ENCODE peak calls at places on chromosome 1, in six cellular contexts. E is AG08395; I is brain microvascular endothelial cell; G is Ammon's horn; N is activated CD4-positive, alpha-beta T cell treated with anti-CD3 and anti-CD28 coated beads, Interleukin-2, amount 50 U/mL, for 48 hours; T is KBM-7. V is an unnamed sample.

GRCh38 chr1:230114245-230114651 is 47.2 kb downstream of the GALNT2 start:
- DNase-seq in T (no peak), N (no peak), E (no peak), I (peak), G (no peak), V (no peak)

GRCh38 chr1:79760521-79760920 is 754.0 kb upstream of the ADGRL4 start:
- DNase-seq in I (no peak), N (no peak), G (no peak), T (no peak), E (no peak), V (no peak)

GRCh38 chr1:43983253-43983904 is 4.4 kb downstream of the B4GALT2 start:
- DNase-seq in E (no peak), T (no peak), N (no peak), I (no peak), G (no peak), V (no peak)

GRCh38 chr1:145983959-145984830 is 12.2 kb downstream of the TXNIP start:
- DNase-seq in G (no peak), N (no peak), I (no peak), T (no peak), E (no peak), V (no peak)

GRCh38 chr1:81760487-81761097 is 40.1 kb upstream of the ADGRL2 start:
- DNase-seq in G (no peak), T (no peak), I (peak), E (peak), N (no peak), V (no peak)

GRCh38 chr1:15882665-15883064 is 35.2 kb downstream of the SPEN start:
- DNase-seq in E (no peak), N (no peak), G (no peak), I (no peak), T (no peak), V (no peak)

GRCh38 chr1:59695301-59695700 is 119.4 kb upstream of the HOOK1 start:
- DNase-seq in N (no peak), T (no peak), E (no peak), G (no peak), I (no peak), V (no peak)

GRCh38 chr1:22745675-22746585 is 35.3 kb downstream of the EPHB2 start:
- DNase-seq in T (no peak), N (no peak), E (peak), G (no peak), I (peak), V (no peak)

GRCh38 chr1:225813250-225813964 is 3.5 kb downstream of the EPHX1 start:
- DNase-seq in E (peak), G (peak), N (no peak), I (peak), T (peak), V (peak)

GRCh38 chr1:229190057-229190590 is 80.8 kb upstream of the RAB4A start:
- DNase-seq in T (no peak), N (no peak), E (no peak), G (no peak), I (no peak), V (no peak)

GRCh38 chr1:11151854-11152612 is 37.1 kb upstream of the ANGPTL7 start:
- DNase-seq in G (no peak), I (no peak), E (no peak), N (no peak), T (no peak), V (no peak)

GRCh38 chr1:13756557-13757315 is 56.7 kb downstream of the PRDM2 start:
- DNase-seq in G (no peak), T (no peak), E (no peak), N (no peak), I (no peak), V (no peak)

GRCh38 chr1:237201155-237201554 is 159.2 kb downstream of the RYR2 start:
- DNase-seq in N (no peak), G (no peak), T (no peak), E (no peak), I (no peak), V (no peak)

GRCh38 chr1:1752671-1753606 is 25.3 kb downstream of the NADK start:
- DNase-seq in T (no peak), I (no peak), E (no peak), G (no peak), N (no peak), V (no peak)

GRCh38 chr1:62286778-62287224 is 32.4 kb downstream of the KANK4 start:
- DNase-seq in I (no peak), T (no peak), G (no peak), E (peak), N (no peak), V (no peak)

GRCh38 chr1:153922838-153923652 is at the start of gene GATAD2B:
- DNase-seq in G (peak), N (peak), E (peak), I (peak), T (peak), V (peak)

GRCh38 chr1:47351305-47351704 is 17.7 kb downstream of the CMPK1 start:
- DNase-seq in N (peak), T (no peak), G (no peak), E (no peak), I (no peak), V (no peak)

GRCh38 chr1:244159646-244160045 is 108.6 kb downstream of the ZBTB18 start:
- DNase-seq in G (no peak), T (no peak), I (no peak), N (no peak), E (no peak), V (no peak)

GRCh38 chr1:44924835-44925464 is 61.4 kb downstream of the EIF2B3 start:
- DNase-seq in E (peak), N (no peak), G (no peak), I (peak), T (peak), V (peak)

GRCh38 chr1:17276568-17276967 is 27.7 kb downstream of the PADI3 start:
- DNase-seq in N (no peak), T (peak), G (peak), E (peak), I (no peak), V (no peak)

GRCh38 chr1:156860639-156861423 is at the start of gene NTRK1:
- DNase-seq in G (peak), T (peak), E (peak), I (no peak), N (peak), V (no peak)

GRCh38 chr1:220516014-220516721 is 11.8 kb upstream of the MARK1 start:
- DNase-seq in T (no peak), E (no peak), I (no peak), G (no peak), N (no peak), V (no peak)

GRCh38 chr1:115262886-115263285 is 75.2 kb downstream of the NGF start:
- DNase-seq in I (peak), N (no peak), G (no peak), T (no peak), E (peak), V (no peak)

GRCh38 chr1:56301791-56302190 is 277.6 kb downstream of the PLPP3 start:
- DNase-seq in G (no peak), I (peak), E (peak), N (no peak), T (no peak), V (no peak)

GRCh38 chr1:248822148-248823032 is 3.3 kb downstream of the SH3BP5L start:
- DNase-seq in E (no peak), I (no peak), T (no peak), G (no peak), N (no peak), V (no peak)

GRCh38 chr1:25550683-25551310 is 7.4 kb downstream of the LDLRAP1 start:
- DNase-seq in T (no peak), E (no peak), I (no peak), G (no peak), N (no peak), V (no peak)

GRCh38 chr1:232422098-232422497 is 207.8 kb downstream of the SIPA1L2 start:
- DNase-seq in G (no peak), I (no peak), E (no peak), N (no peak), T (no peak), V (no peak)

GRCh38 chr1:87428883-87429282 is 100.2 kb downstream of the LMO4 start:
- DNase-seq in I (no peak), N (no peak), E (no peak), G (no peak), T (no peak), V (no peak)

GRCh38 chr1:94980909-94981252 is 54.0 kb upstream of the CNN3 start:
- DNase-seq in N (no peak), G (no peak), T (no peak), E (no peak), I (no peak), V (no peak)

GRCh38 chr1:96651517-96651916 is 70.1 kb upstream of the PTBP2 start:
- DNase-seq in T (no peak), G (no peak), E (no peak), N (no peak), I (no peak), V (no peak)

GRCh38 chr1:222976453-222976852 is 161.6 kb downstream of the DISP1 start:
- DNase-seq in G (no peak), E (no peak), T (no peak), I (no peak), N (no peak), V (no peak)

GRCh38 chr1:234427950-234428646 is 50.9 kb downstream of the TARBP1 start:
- DNase-seq in E (no peak), T (no peak), I (no peak), N (no peak), G (no peak), V (no peak)

GRCh38 chr1:197692965-197693364 is 82.3 kb downstream of the DENND1B start:
- DNase-seq in N (no peak), T (peak), I (no peak), G (no peak), E (peak), V (peak)

GRCh38 chr1:77126309-77126708 is 92.9 kb downstream of the PIGK start:
- DNase-seq in G (peak), T (peak), E (peak), I (peak), N (no peak), V (peak)

GRCh38 chr1:194252189-194252588 is 1065.8 kb upstream of the B3GALT2 start:
- DNase-seq in G (no peak), E (no peak), N (no peak), I (peak), T (no peak), V (no peak)

GRCh38 chr1:174569240-174569639 is 121.5 kb downstream of the GPR52 start:
- DNase-seq in G (no peak), N (no peak), I (no peak), T (no peak), E (no peak), V (no peak)

GRCh38 chr1:2837316-2837715 is 35.8 kb upstream of the TTC34 start:
- DNase-seq in G (no peak), T (no peak), E (no peak), N (no peak), I (no peak), V (no peak)

GRCh38 chr1:183472488-183473285 is at the start of gene SMG7:
- DNase-seq in I (no peak), N (peak), E (peak), G (no peak), T (peak), V (no peak)

GRCh38 chr1:3170566-3171453 is 101.8 kb downstream of the PRDM16 start:
- DNase-seq in E (peak), G (peak), I (peak), T (peak), N (no peak), V (no peak)